ENCODE peak calls at places on chromosome 11, in seven cellular contexts. Q is psoas muscle, T is astrocyte of the spinal cord, H is BJ, U is WERI-Rb-1, R is adrenal gland, O is uterus. X is an unnamed sample.

GRCh38 chr11:68990995-68991780 is 10.4 kb upstream of the MRGPRD start:
- DNase-seq in H (no peak), R (peak; percentile 38), O (no peak), Q (peak; percentile 41), T (no peak), U (no peak), X (no peak)

GRCh38 chr11:83724704-83725114 is 438.5 kb upstream of the CCDC90B start:
- DNase-seq in Q (no peak), H (no peak), O (peak; percentile 36), U (peak; percentile 18), T (no peak), R (no peak), X (no peak)

GRCh38 chr11:69909561-69910518 is 90.6 kb upstream of the FGF3 start:
- DNase-seq in O (no peak), T (peak; percentile 19), U (no peak), Q (peak; percentile 49), R (no peak), H (no peak), X (no peak)

GRCh38 chr11:68371176-68372041 is 59.0 kb downstream of the LRP5 start:
- DNase-seq in Q (peak; percentile 80), R (peak; percentile 79), O (no peak), H (no peak), U (no peak), T (no peak), X (no peak)

GRCh38 chr11:73461335-73461840 is 85.2 kb downstream of the RELT start:
- DNase-seq in H (no peak), U (peak; percentile 49), Q (no peak), T (no peak), R (no peak), O (no peak), X (no peak)

GRCh38 chr11:96144553-96144952 is 198.4 kb downstream of the MAML2 start:
- DNase-seq in H (no peak), Q (no peak), T (no peak), R (no peak), O (no peak), U (no peak), X (no peak)

GRCh38 chr11:86228967-86229330 is 15.6 kb upstream of the EED start:
- DNase-seq in U (no peak), Q (no peak), R (no peak), T (no peak), O (no peak), H (no peak), X (no peak)

GRCh38 chr11:68965901-68966868 is 14.6 kb downstream of the MRGPRD start:
- DNase-seq in U (peak; percentile 35), H (no peak), Q (no peak), R (peak; percentile 44), T (no peak), O (peak; percentile 6), X (no peak)

DNA sequence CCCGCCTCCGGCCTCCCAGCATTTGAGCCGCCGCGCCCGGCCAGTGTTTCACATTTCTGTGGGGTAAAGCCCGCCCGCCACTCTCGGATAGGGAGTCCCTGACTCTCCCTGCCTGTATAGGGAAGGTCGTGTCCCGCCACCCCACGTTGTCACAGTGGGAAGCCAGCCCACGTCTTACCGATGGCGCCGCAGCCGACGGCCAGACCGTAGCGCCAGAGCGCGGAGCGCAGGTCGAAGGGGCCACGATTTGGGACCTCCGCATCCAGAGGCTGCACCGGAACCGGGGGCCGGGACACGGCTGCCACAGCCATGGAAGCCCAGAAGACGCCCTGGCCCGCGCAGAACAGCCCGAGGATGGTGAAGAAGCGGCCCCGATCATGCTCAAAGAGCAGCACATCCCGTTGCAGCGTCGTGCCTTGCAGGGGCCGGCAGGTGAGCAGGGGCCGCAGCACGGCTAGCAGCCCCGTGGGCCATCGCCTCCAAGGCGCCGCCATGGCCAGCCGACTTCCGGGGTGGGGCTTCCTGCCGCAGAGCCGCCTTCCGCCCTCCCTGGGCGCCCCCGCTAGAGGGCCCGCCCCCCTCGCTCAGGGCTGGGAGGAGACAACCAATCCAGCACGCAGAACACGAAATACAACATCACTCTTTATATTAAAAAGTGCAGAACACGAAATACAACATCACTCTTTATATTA is at the start of gene TMEM223:
- DNase-seq in O (peak; percentile 82), Q (peak; percentile 93), R (peak; percentile 91), T (peak; percentile 82), U (peak; percentile 88), H (peak; percentile 26), X (peak; percentile 92)
- TF ChIP-seq CTCF in O (no peak), Q (no peak), R (no peak), T (no peak), U (no peak), H (peak; percentile 8), X (no peak)

DNA sequence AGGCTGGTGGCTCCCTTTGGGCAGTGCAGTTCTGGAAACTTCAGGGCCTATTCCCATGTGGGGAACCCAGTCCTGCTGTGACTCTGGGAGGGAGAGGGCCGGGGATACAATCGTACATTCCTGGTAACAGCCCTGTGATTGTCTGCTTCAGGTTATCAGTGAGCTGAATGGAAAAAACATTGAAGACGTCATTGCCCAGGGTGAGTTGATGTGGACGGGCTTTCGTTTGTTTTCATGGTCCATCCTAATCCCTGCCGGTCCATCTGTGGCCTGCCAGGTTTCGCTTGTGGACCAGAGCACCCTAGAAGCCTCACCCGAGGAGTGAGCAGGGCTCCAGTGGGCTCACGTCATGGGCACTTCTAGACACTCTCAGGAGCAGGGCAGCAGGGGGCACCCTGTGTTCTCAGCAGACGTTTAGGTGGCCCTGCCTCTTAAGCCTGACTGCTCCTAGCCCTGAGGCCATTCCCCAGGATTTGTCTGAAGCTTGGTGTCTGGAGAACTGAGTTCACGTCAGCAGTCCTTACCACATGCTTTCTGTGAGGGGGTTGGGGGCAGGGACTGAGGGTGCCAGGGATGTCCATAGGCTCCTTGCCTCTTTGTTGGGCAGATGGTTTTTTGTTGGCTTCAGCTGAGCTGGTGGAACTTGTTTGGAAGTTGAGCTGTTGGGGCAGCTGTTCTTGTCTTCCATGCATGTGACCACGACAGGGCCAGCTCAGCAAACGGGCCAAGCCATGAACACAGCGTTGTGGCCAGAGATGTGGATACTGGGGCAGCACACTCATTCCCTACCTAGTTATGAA is 1.9 kb downstream of the RPLP2 start:
- DNase-seq in O (no peak), H (no peak), R (no peak), T (no peak), U (no peak), Q (no peak), X (no peak)
- TF ChIP-seq CTCF in O (no peak), H (no peak), R (no peak), T (peak; percentile 15), U (no peak), Q (peak; percentile 15), X (no peak)

GRCh38 chr11:60762851-60763691 is 6.4 kb downstream of the MS4A15 start:
- DNase-seq in U (no peak), R (no peak), H (no peak), Q (no peak), T (no peak), O (no peak), X (peak; percentile 68)
- TF ChIP-seq CTCF in U (peak; percentile 45), R (no peak), H (peak; percentile 14), Q (no peak), T (no peak), O (no peak), X (peak; percentile 53)

GRCh38 chr11:44564198-44564597 is 1.3 kb upstream of the CD82 start:
- DNase-seq in R (peak; percentile 74), Q (no peak), T (peak; percentile 38), U (no peak), O (peak; percentile 44), H (no peak), X (no peak)

GRCh38 chr11:44564653-44565007 is 833 bp upstream of the CD82 start:
- DNase-seq in U (peak; percentile 42), R (peak; percentile 92), Q (peak; percentile 96), T (peak; percentile 86), H (peak; percentile 40), O (no peak), X (no peak)

GRCh38 chr11:44565746-44566558 is 489 bp downstream of the CD82 start:
- DNase-seq in H (no peak), R (no peak), U (no peak), O (no peak), T (no peak), Q (no peak), X (no peak)

GRCh38 chr11:44566559-44566949 is 1.1 kb downstream of the CD82 start:
- DNase-seq in R (no peak), U (no peak), O (no peak), T (no peak), Q (no peak), H (no peak), X (no peak)

GRCh38 chr11:44565008-44565745 is at the start of gene CD82:
- DNase-seq in Q (peak; percentile 100), H (peak; percentile 86), U (peak; percentile 100), T (peak; percentile 99), R (peak; percentile 100), O (peak; percentile 100), X (peak; percentile 98)
- TF ChIP-seq CTCF in Q (peak; percentile 38), H (peak; percentile 39), U (peak; percentile 18), T (peak; percentile 13), R (no peak), O (peak; percentile 23), X (peak; percentile 10)

DNA sequence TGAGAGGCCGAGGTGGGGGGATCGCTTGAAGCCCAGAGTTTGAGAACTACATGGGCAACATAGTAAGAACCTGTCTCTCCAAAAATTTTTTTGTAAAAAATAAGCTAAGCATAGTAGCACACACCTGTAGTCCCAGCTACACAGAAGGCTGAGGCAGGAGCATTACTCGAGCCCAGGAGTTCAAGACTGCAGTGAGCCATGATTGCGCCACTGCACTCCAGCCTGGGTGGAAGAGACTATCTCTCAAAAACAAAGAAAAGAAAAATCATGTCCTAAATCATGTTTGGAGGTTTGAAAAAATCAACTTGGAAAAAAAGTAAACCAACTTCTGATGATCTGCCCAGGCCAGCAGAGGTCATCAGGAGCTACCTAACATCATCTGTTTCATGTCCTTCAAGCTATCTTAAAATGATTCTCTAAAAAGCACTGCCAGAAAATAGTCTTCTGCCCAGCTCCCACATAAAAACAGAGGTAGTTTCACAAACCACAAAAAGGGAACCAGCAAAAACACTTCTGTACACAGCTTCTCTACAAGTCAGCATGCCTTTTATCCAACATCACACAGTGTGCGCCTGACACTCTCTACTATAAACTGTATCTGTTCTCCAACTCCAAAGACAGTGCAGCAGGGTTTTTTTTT is 165.0 kb downstream of the SOX6 start:
- DNase-seq in U (no peak), Q (no peak), H (no peak), R (no peak), O (no peak), T (no peak), X (no peak)
- TF ChIP-seq CTCF in U (peak; percentile 36), Q (peak; percentile 21), H (no peak), R (no peak), O (no peak), T (no peak), X (no peak)

GRCh38 chr11:130583866-130584265 is 135.4 kb downstream of the ADAMTS15 start:
- DNase-seq in H (no peak), O (no peak), U (no peak), R (no peak), T (no peak), Q (no peak), X (no peak)

GRCh38 chr11:130581631-130582030 is 133.2 kb downstream of the ADAMTS15 start:
- DNase-seq in U (no peak), R (no peak), T (peak; percentile 64), O (no peak), H (no peak), Q (no peak), X (no peak)

GRCh38 chr11:130585545-130585944 is 137.1 kb downstream of the ADAMTS15 start:
- DNase-seq in T (peak; percentile 37), U (no peak), H (no peak), O (no peak), Q (no peak), R (no peak), X (no peak)

GRCh38 chr11:130582176-130582575 is 133.7 kb downstream of the ADAMTS15 start:
- DNase-seq in O (no peak), R (no peak), U (no peak), Q (no peak), T (no peak), H (no peak), X (no peak)

GRCh38 chr11:130582994-130583393 is 134.5 kb downstream of the ADAMTS15 start:
- DNase-seq in R (no peak), Q (no peak), O (no peak), T (no peak), H (no peak), U (no peak), X (no peak)
- TF ChIP-seq CTCF in R (no peak), Q (no peak), O (no peak), T (no peak), H (no peak), U (no peak), X (no peak)